ENCODE peak calls at places on chromosome 5, in nine cellular contexts. G is Karpas-422, A is SK-N-SH, Q is GM23338, V is GM23248, B is OCI-LY7, J is HCT116, N is PC-9, I is PC-3. T is an unnamed sample.

GRCh38 chr5:128682669-128683068 is 144.6 kb upstream of the FBN2 start:
- DNase-seq in G (no peak), B (no peak), J (no peak), Q (no peak), N (no peak), A (no peak), I (no peak), V (no peak), T (no peak)

GRCh38 chr5:6194906-6195612 is 183.3 kb downstream of the MED10 start:
- DNase-seq in N (no peak), G (no peak), Q (no peak), I (no peak), V (no peak), B (peak; percentile 44), J (no peak), A (no peak), T (no peak)

GRCh38 chr5:147628054-147628895 is 118.4 kb upstream of the DPYSL3 start:
- DNase-seq in B (peak; percentile 71), I (peak; percentile 97), N (no peak), V (peak; percentile 73), G (peak; percentile 93), J (peak; percentile 64), A (peak; percentile 58), Q (peak; percentile 93), T (peak; percentile 84)

GRCh38 chr5:2196989-2197531 is 314.3 kb upstream of the IRX4 start:
- DNase-seq in I (no peak), J (no peak), V (no peak), B (no peak), G (no peak), Q (no peak), N (no peak), A (no peak), T (no peak)

GRCh38 chr5:1883120-1883924 is 597 bp upstream of the IRX4 start:
- DNase-seq in B (no peak), Q (peak; percentile 76), G (no peak), J (no peak), I (peak; percentile 14), A (peak; percentile 71), V (peak; percentile 30), N (no peak), T (peak; percentile 41)

GRCh38 chr5:20636686-20637085 is 648.7 kb upstream of the CDH18 start:
- DNase-seq in J (no peak), I (no peak), Q (no peak), G (no peak), N (no peak), B (no peak), A (no peak), V (no peak), T (no peak)

GRCh38 chr5:113266227-113266912 is 168.4 kb downstream of the TSSK1B start:
- DNase-seq in N (no peak), V (peak; percentile 36), B (no peak), G (no peak), I (no peak), Q (no peak), A (no peak), J (no peak), T (no peak)

GRCh38 chr5:34487202-34487879 is 168.8 kb upstream of the RAI14 start:
- DNase-seq in J (no peak), V (peak; percentile 94), Q (no peak), B (no peak), G (no peak), A (no peak), I (peak; percentile 94), N (peak; percentile 100), T (peak; percentile 55)

GRCh38 chr5:114467729-114468128 is 105.9 kb downstream of the KCNN2 start:
- DNase-seq in N (no peak), I (peak; percentile 55), Q (no peak), J (no peak), G (peak; percentile 58), A (no peak), B (no peak), V (no peak), T (peak; percentile 18)

GRCh38 chr5:94778299-94778698 is 159.8 kb downstream of the SLF1 start:
- DNase-seq in V (no peak), A (no peak), B (no peak), N (no peak), G (no peak), I (no peak), J (no peak), Q (peak; percentile 35), T (no peak)

GRCh38 chr5:139880416-139881144 is 85.0 kb downstream of the PSD2 start:
- DNase-seq in A (peak; percentile 59), I (no peak), N (no peak), V (no peak), J (no peak), B (no peak), G (no peak), Q (no peak), T (peak; percentile 57)

GRCh38 chr5:38165435-38165834 is 92.9 kb upstream of the EGFLAM start:
- DNase-seq in N (no peak), G (no peak), V (no peak), J (no peak), A (no peak), I (no peak), Q (no peak), B (no peak), T (no peak)

GRCh38 chr5:38166832-38167231 is 91.5 kb upstream of the EGFLAM start:
- DNase-seq in Q (no peak), N (no peak), B (no peak), I (no peak), A (no peak), G (no peak), J (no peak), V (no peak), T (no peak)

GRCh38 chr5:38162625-38163024 is 95.7 kb upstream of the EGFLAM start:
- DNase-seq in A (no peak), G (no peak), Q (no peak), B (no peak), J (no peak), N (no peak), I (peak; percentile 4), V (peak; percentile 47), T (no peak)

GRCh38 chr5:38163636-38164237 is 94.6 kb upstream of the EGFLAM start:
- DNase-seq in N (no peak), J (no peak), I (no peak), B (no peak), A (no peak), Q (no peak), G (no peak), V (no peak), T (no peak)

GRCh38 chr5:38164776-38165399 is 93.5 kb upstream of the EGFLAM start:
- DNase-seq in I (no peak), V (no peak), N (no peak), G (no peak), B (no peak), A (no peak), J (no peak), Q (no peak), T (no peak)
- H3K9me2 ChIP-seq in I (no peaks in the 10 kb centered on the region), V (no peaks in the 10 kb centered on the region), N (no peaks in the 10 kb centered on the region), G (no peaks in the 10 kb centered on the region), B (no peaks in the 10 kb centered on the region), A (no peaks in the 10 kb centered on the region), J (no peaks in the 10 kb centered on the region), Q (no peaks in the 10 kb centered on the region), T (no peaks in the 10 kb centered on the region)

GRCh38 chr5:133063965-133064364 is 12.2 kb downstream of the HSPA4 start:
- DNase-seq in G (no peak), Q (no peak), V (no peak), N (peak; percentile 71), B (no peak), J (no peak), A (no peak), I (peak; percentile 13), T (no peak)

GRCh38 chr5:133066045-133066444 is 14.2 kb downstream of the HSPA4 start:
- DNase-seq in I (no peak), B (no peak), N (no peak), Q (no peak), J (no peak), A (no peak), V (no peak), G (no peak), T (no peak)

GRCh38 chr5:133059621-133060020 is 7.8 kb downstream of the HSPA4 start:
- DNase-seq in V (no peak), J (no peak), I (no peak), N (no peak), Q (no peak), B (no peak), A (no peak), G (no peak), T (no peak)

GRCh38 chr5:133065482-133065881 is 13.7 kb downstream of the HSPA4 start:
- DNase-seq in J (no peak), N (peak; percentile 91), A (no peak), V (no peak), I (peak; percentile 42), B (no peak), G (no peak), Q (no peak), T (peak; percentile 17)
- H3K27ac ChIP-seq in J (no peak overlapping the region), N (peak overlapping the region; percentile 54), A (no peak overlapping the region), V (no peak overlapping the region), I (no peak overlapping the region), B (no peak overlapping the region), G (no peak overlapping the region), Q (no peak overlapping the region), T (peak overlapping the region; percentile 36)

GRCh38 chr5:58456486-58456885 is 3.4 kb downstream of the PLK2 start:
- DNase-seq in Q (no peak), N (no peak), J (no peak), G (no peak), A (no peak), B (no peak), V (no peak), I (no peak), T (no peak)

GRCh38 chr5:58455966-58456365 is 3.9 kb downstream of the PLK2 start:
- DNase-seq in N (no peak), Q (no peak), V (no peak), A (no peak), G (no peak), J (no peak), I (no peak), B (no peak), T (no peak)

GRCh38 chr5:58454025-58454424 is 5.9 kb downstream of the PLK2 start:
- DNase-seq in I (no peak), Q (no peak), J (no peak), V (no peak), B (no peak), N (no peak), G (no peak), A (no peak), T (no peak)

GRCh38 chr5:58455495-58455894 is 4.4 kb downstream of the PLK2 start:
- DNase-seq in I (no peak), B (no peak), N (no peak), A (no peak), G (no peak), Q (no peak), J (no peak), V (no peak), T (no peak)

DNA sequence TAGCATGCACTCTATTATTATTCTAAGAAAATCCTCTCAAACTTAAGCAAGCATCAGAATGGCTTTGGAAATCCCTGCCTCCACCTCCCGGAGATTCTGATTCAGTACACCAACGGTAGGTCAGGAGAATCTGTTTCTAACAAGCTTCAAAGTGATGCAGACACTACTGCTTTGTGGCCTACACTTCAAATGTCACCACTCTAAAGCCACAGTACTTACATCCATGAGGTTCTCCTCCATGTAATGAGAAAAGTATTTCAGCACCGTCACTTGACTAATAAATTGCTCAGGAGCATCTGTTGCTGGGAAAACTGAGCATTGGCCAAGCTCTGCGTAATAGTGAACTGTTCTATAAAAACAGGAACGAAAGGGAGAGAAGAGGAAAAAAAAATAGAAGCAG is 4.8 kb downstream of the PLK2 start:
- DNase-seq in A (no peak), I (no peak), V (peak; percentile 44), B (no peak), G (no peak), N (no peak), Q (no peak), J (no peak), T (no peak)
- H3K4me2 ChIP-seq in A (peak overlapping the region; percentile 87), I (peak overlapping the region; percentile 91), V (no peak overlapping the region), B (no peak overlapping the region), G (no peak overlapping the region), N (peak overlapping the region; percentile 92), Q (no peak overlapping the region), J (no peak overlapping the region), T (peak overlapping the region; percentile 92)

GRCh38 chr5:39691993-39692392 is 267.2 kb upstream of the DAB2 start:
- DNase-seq in B (no peak), N (no peak), G (peak; percentile 45), Q (peak; percentile 44), I (peak; percentile 70), A (no peak), J (peak; percentile 15), V (no peak), T (no peak)
- H3K9me2 ChIP-seq in B (no peaks in the 10 kb centered on the region), N (no peaks in the 10 kb centered on the region), G (no peaks in the 10 kb centered on the region), Q (no peaks in the 10 kb centered on the region), I (no peaks in the 10 kb centered on the region), A (no peaks in the 10 kb centered on the region), J (no peaks in the 10 kb centered on the region), V (no peaks in the 10 kb centered on the region), T (no peaks in the 10 kb centered on the region)